ENCODE peak calls at places on chromosomes 4 and X, in ten cellular contexts. N, T, G, D, M, C, J, P, Q and O are unnamed samples.

GRCh38 chr4:67456577-67457196 is 88.6 kb downstream of the CENPC start:
- DNase-seq in N (peak; percentile 53), T (no peak), G (no peak), D (no peak), M (no peak), C (no peak), J (no peak), P (no peak), Q (no peak), O (no peak)

GRCh38 chrX:22800360-22800759 is 199.4 kb upstream of the DDX53 start:
- DNase-seq in N (peak; percentile 21), T (no peak), G (no peak), D (peak; percentile 88), M (no peak), C (peak; percentile 51), J (peak; percentile 66), P (peak; percentile 89), Q (peak; percentile 83), O (no peak)

GRCh38 chrX:56232221-56233082 is at the start of gene KLF8:
- DNase-seq in N (peak; percentile 71), T (peak; percentile 43), G (peak; percentile 80), D (peak; percentile 56), M (peak; percentile 2), C (peak; percentile 60), J (no peak), P (no peak), Q (no peak), O (peak; percentile 61)

GRCh38 chrX:22969416-22969815 is 30.3 kb upstream of the DDX53 start:
- DNase-seq in N (no peak), T (no peak), G (no peak), D (no peak), M (no peak), C (no peak), J (no peak), P (peak; percentile 16), Q (no peak), O (no peak)

GRCh38 chr4:101071241-101071640 is 276.1 kb downstream of the PPP3CA start:
- DNase-seq in N (no peak), T (no peak), G (no peak), D (no peak), M (no peak), C (no peak), J (no peak), P (no peak), Q (no peak), O (no peak)

GRCh38 chrX:115547448-115547847 is 13.5 kb upstream of the PLS3 start:
- DNase-seq in N (no peak), T (no peak), G (no peak), D (no peak), M (no peak), C (no peak), J (no peak), P (no peak), Q (no peak), O (no peak)

GRCh38 chr4:152095701-152096070 is 334.9 kb upstream of the GATB start:
- DNase-seq in N (no peak), T (no peak), G (no peak), D (peak; percentile 45), M (no peak), C (no peak), J (no peak), P (no peak), Q (no peak), O (no peak)

GRCh38 chr4:56843421-56843899 is 22.0 kb upstream of the SPINK2 start:
- DNase-seq in N (no peak), T (no peak), G (no peak), D (peak; percentile 12), M (no peak), C (no peak), J (no peak), P (no peak), Q (no peak), O (no peak)

GRCh38 chr4:16125571-16126445 is 42.0 kb upstream of the PROM1 start:
- DNase-seq in N (no peak), T (no peak), G (no peak), D (peak; percentile 6), M (no peak), C (no peak), J (no peak), P (no peak), Q (no peak), O (no peak)

GRCh38 chrX:140141444-140142029 is 176.2 kb upstream of the CXorf66 start:
- DNase-seq in N (peak; percentile 26), T (peak; percentile 46), G (no peak), D (peak; percentile 41), M (no peak), C (peak; percentile 65), J (no peak), P (peak; percentile 31), Q (peak; percentile 19), O (peak; percentile 4)

GRCh38 chr4:2066011-2066551 is 7.0 kb downstream of the NAT8L start:
- DNase-seq in N (no peak), T (no peak), G (peak; percentile 59), D (no peak), M (no peak), C (no peak), J (no peak), P (no peak), Q (no peak), O (no peak)

GRCh38 chrX:52563105-52563504 is 46.2 kb upstream of the XAGE1B start:
- DNase-seq in N (no peak), T (no peak), G (no peak), D (no peak), M (no peak), C (no peak), J (no peak), P (no peak), Q (no peak), O (no peak)

GRCh38 chrX:1442016-1442665 is 10.6 kb downstream of the ASMTL start:
- DNase-seq in N (no peak), T (no peak), G (peak; percentile 51), D (no peak), M (no peak), C (peak; percentile 42), J (no peak), P (no peak), Q (no peak), O (no peak)

GRCh38 chr4:38125816-38126215 is 165.6 kb downstream of the PTTG2 start:
- DNase-seq in N (no peak), T (no peak), G (no peak), D (peak; percentile 45), M (no peak), C (no peak), J (no peak), P (peak; percentile 60), Q (no peak), O (no peak)

GRCh38 chr4:10083861-10084641 is 32.5 kb downstream of the WDR1 start:
- DNase-seq in N (no peak), T (no peak), G (peak; percentile 62), D (no peak), M (no peak), C (peak; percentile 50), J (no peak), P (no peak), Q (no peak), O (no peak)

GRCh38 chrX:129953334-129953648 is 29.1 kb upstream of the BCORL1 start:
- DNase-seq in N (no peak), T (no peak), G (no peak), D (no peak), M (no peak), C (no peak), J (no peak), P (no peak), Q (no peak), O (no peak)
- H3K4me3 ChIP-seq in N (peak overlapping the region; percentile 17), T (peak overlapping the region; percentile 21), G (peak overlapping the region; percentile 38), D (no peak overlapping the region), M (no peak overlapping the region), C (no peak overlapping the region), J (no peak overlapping the region), P (no peak overlapping the region), Q (peak overlapping the region; percentile 31), O (no peak overlapping the region)

DNA sequence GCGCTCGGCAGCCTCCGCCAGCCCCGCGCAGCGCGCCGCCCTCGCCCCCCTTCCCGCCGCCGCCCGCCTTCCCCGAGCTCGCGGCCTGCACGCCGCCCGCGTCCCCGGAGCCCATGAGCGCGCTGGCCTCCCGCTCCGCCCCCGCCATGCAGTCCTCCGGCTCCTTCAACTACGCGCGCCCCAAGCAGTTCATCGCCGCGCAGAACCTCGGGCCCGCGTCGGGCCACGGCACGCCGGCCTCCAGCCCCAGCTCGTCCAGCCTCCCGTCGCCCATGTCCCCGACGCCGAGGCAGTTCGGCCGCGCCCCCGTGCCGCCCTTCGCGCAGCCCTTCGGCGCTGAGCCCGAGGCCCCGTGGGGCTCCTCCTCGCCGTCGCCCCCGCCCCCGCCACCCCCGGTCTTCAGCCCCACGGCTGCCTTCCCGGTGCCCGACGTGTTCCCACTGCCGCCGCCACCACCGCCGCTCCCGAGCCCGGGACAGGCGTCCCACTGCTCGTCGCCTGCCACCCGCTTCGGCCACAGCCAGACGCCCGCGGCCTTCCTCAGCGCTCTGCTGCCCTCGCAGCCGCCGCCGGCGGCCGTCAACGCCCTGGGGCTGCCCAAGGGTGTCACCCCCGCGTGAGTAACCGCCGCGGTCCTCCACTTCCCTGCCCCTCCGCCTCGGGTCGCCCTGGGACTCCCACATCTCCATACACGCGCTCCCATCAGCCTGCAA is 132.1 kb downstream of the CBR4 start:
- DNase-seq in N (peak; percentile 27), T (no peak), G (peak; percentile 86), D (peak; percentile 87), M (no peak), C (no peak), J (no peak), P (no peak), Q (no peak), O (no peak)
- H3K4me3 ChIP-seq in N (peak overlapping the region; percentile 32), T (no peak overlapping the region), G (peak overlapping the region; percentile 49), D (peak overlapping the region; percentile 70), M (no peak overlapping the region), C (no peak overlapping the region), J (peak overlapping the region; percentile 42), P (no peak overlapping the region), Q (no peak overlapping the region), O (peak overlapping the region; percentile 8)

GRCh38 chrX:129979207-129979920 is 3.1 kb upstream of the BCORL1 start:
- DNase-seq in N (peak; percentile 20), T (peak; percentile 15), G (no peak), D (peak; percentile 30), M (no peak), C (no peak), J (no peak), P (no peak), Q (no peak), O (no peak)
- H3K4me3 ChIP-seq in N (no peak overlapping the region), T (peak overlapping the region; percentile 39), G (no peak overlapping the region), D (no peak overlapping the region), M (no peak overlapping the region), C (no peak overlapping the region), J (no peak overlapping the region), P (no peak overlapping the region), Q (no peak overlapping the region), O (no peak overlapping the region)

GRCh38 chr4:154466336-154466735 is 25.3 kb downstream of the DCHS2 start:
- DNase-seq in N (no peak), T (no peak), G (no peak), D (no peak), M (no peak), C (no peak), J (no peak), P (no peak), Q (no peak), O (no peak)

GRCh38 chr4:154465085-154465484 is 26.5 kb downstream of the DCHS2 start:
- DNase-seq in N (no peak), T (no peak), G (no peak), D (peak; percentile 49), M (no peak), C (no peak), J (no peak), P (no peak), Q (no peak), O (no peak)

GRCh38 chr4:154467886-154468285 is 23.7 kb downstream of the DCHS2 start:
- DNase-seq in N (no peak), T (no peak), G (no peak), D (peak; percentile 13), M (no peak), C (no peak), J (no peak), P (peak; percentile 32), Q (no peak), O (no peak)

GRCh38 chr4:154464654-154465053 is 26.9 kb downstream of the DCHS2 start:
- DNase-seq in N (no peak), T (no peak), G (no peak), D (peak; percentile 4), M (no peak), C (no peak), J (no peak), P (no peak), Q (no peak), O (no peak)
- H3K4me3 ChIP-seq in N (no peak overlapping the region), T (no peak overlapping the region), G (no peak overlapping the region), D (no peak overlapping the region), M (no peak overlapping the region), C (no peak overlapping the region), J (no peak overlapping the region), P (no peak overlapping the region), Q (no peak overlapping the region), O (no peak overlapping the region)